ENCODE peak calls at places on chromosomes 6 and 20, in four cellular contexts. O is effector CD4-positive, alpha-beta T cell; R is dorsolateral prefrontal cortex; P is NCI-H748 treated with DMSO at 0.1 percent for 48 hours. N is an unnamed sample.

GRCh38 chr20:58233881-58234528 is 5.6 kb upstream of the ANKRD60 start:
- DNase-seq in R (no peak), O (peak), P (no peak), N (no peak)

GRCh38 chr6:156410649-156411048 is 366.5 kb upstream of the ARID1B start:
- DNase-seq in P (no peak), O (no peak), R (no peak), N (no peak)

GRCh38 chr20:58891686-58892125 is 39.2 kb downstream of the GNAS start:
- DNase-seq in R (no peak), P (no peak), O (no peak), N (peak)

GRCh38 chr20:33007376-33008335 is at the start of gene BPIFB2:
- DNase-seq in R (no peak), O (no peak), P (no peak), N (no peak)

GRCh38 chr6:3884007-3884745 is 35.0 kb downstream of the FAM50B start:
- DNase-seq in P (no peak), R (no peak), O (no peak), N (no peak)

GRCh38 chr6:137495652-137496391 is 1.6 kb upstream of the OLIG3 start:
- DNase-seq in R (no peak), P (no peak), O (no peak), N (no peak)

GRCh38 chr20:53124075-53124532 is 151.9 kb downstream of the TSHZ2 start:
- DNase-seq in P (no peak), O (no peak), R (no peak), N (no peak)

GRCh38 chr6:84671188-84671587 is 93.2 kb downstream of the TBX18 start:
- DNase-seq in P (no peak), R (no peak), O (no peak), N (no peak)

GRCh38 chr6:153121311-153121710 is 9.8 kb downstream of the RGS17 start:
- DNase-seq in P (no peak), O (no peak), R (no peak), N (no peak)

GRCh38 chr6:145139451-145139850 is 595.9 kb downstream of the EPM2A start:
- DNase-seq in O (no peak), R (no peak), P (no peak), N (no peak)

GRCh38 chr6:113128020-113128419 is 729.1 kb upstream of the MARCKS start:
- DNase-seq in O (no peak), R (no peak), P (peak), N (no peak)

GRCh38 chr6:53375851-53376250 is 27.1 kb upstream of the ELOVL5 start:
- DNase-seq in O (no peak), R (no peak), P (no peak), N (no peak)

GRCh38 chr6:100998111-100998510 is 117.0 kb upstream of the ASCC3 start:
- DNase-seq in P (no peak), O (no peak), R (no peak), N (no peak)

GRCh38 chr20:51978081-51978501 is 175.8 kb upstream of the SALL4 start:
- DNase-seq in R (no peak), P (no peak), O (no peak), N (no peak)

GRCh38 chr20:37870294-37870693 is 32.6 kb upstream of the VSTM2L start:
- DNase-seq in O (no peak), P (no peak), R (no peak), N (peak)

GRCh38 chr6:9499709-9500108 is 915.2 kb downstream of the TFAP2A start:
- DNase-seq in P (no peak), R (no peak), O (no peak), N (no peak)

GRCh38 chr6:81362246-81362645 is 390.2 kb downstream of the TENT5A start:
- DNase-seq in R (no peak), P (no peak), O (no peak), N (no peak)

GRCh38 chr6:13848553-13849150 is 34.3 kb upstream of the MCUR1 start:
- DNase-seq in R (no peak), P (peak), O (no peak), N (no peak)

N was measured in kidney.